ENCODE peak calls at places on chromosome 4, in four cellular contexts. H is ELF-1; L is stimulated activated CD4-positive, alpha-beta T cell treated with anti-CD3 and anti-CD28 coated beads, Interleukin-4, amount 100 ng/mL, for 48 hours; W is activated CD8-positive, alpha-beta memory T cell treated with anti-CD3 and anti-CD28 coated beads for 4 hours. G is an unnamed sample.

GRCh38 chr4:155597933-155598451 is 68.7 kb upstream of the GUCY1A1 start:
- DNase-seq in H (no peak), L (no peak), W (no peak), G (no peak)

GRCh38 chr4:36292551-36293188 is 11.3 kb downstream of the DTHD1 start:
- DNase-seq in H (no peak), L (no peak), W (no peak), G (no peak)

GRCh38 chr4:16205298-16206164 is 20.7 kb downstream of the TAPT1 start:
- DNase-seq in H (peak), L (no peak), W (no peak), G (no peak)

GRCh38 chr4:174598800-174599199 is 76.5 kb upstream of the HPGD start:
- DNase-seq in H (no peak), L (no peak), W (no peak), G (no peak)

GRCh38 chr4:113106076-113106475 is 56.6 kb downstream of the ANK2 start:
- DNase-seq in H (no peak), L (no peak), W (no peak), G (no peak)

GRCh38 chr4:139492429-139492828 is 38.5 kb downstream of the RAB33B start:
- DNase-seq in H (no peak), L (no peak), W (no peak), G (no peak)

GRCh38 chr4:118281611-118282442 is 71.0 kb downstream of the PRSS12 start:
- DNase-seq in H (peak), L (no peak), W (no peak), G (no peak)

GRCh38 chr4:110344165-110344564 is 131.8 kb upstream of the ENPEP start:
- DNase-seq in H (peak), L (no peak), W (no peak), G (no peak)

GRCh38 chr4:85823295-85823694 is 348.3 kb downstream of the ARHGAP24 start:
- DNase-seq in H (peak), L (no peak), W (no peak), G (no peak)

GRCh38 chr4:168784786-168785461 is 225.1 kb downstream of the CBR4 start:
- DNase-seq in H (no peak), L (no peak), W (no peak), G (no peak)

GRCh38 chr4:170581322-170581721 is 491.6 kb upstream of the AADAT start:
- DNase-seq in H (peak), L (no peak), W (no peak), G (no peak)

GRCh38 chr4:7650606-7651400 is 216.1 kb upstream of the PSAPL1 start:
- DNase-seq in H (peak), L (no peak), W (no peak), G (no peak)

GRCh38 chr4:94559351-94559806 is 107.6 kb downstream of the PDLIM5 start:
- DNase-seq in H (no peak), L (no peak), W (no peak), G (no peak)

GRCh38 chr4:94274912-94275311 is 67.2 kb downstream of the SMARCAD1 start:
- DNase-seq in H (no peak), L (no peak), W (no peak), G (no peak)

GRCh38 chr4:123017636-123018390 is 95.4 kb upstream of the NUDT6 start:
- DNase-seq in H (no peak), L (no peak), W (no peak), G (no peak)

GRCh38 chr4:3311095-3311372 is 18.2 kb downstream of the RGS12 start:
- DNase-seq in H (no peak), L (no peak), W (no peak), G (no peak)

GRCh38 chr4:162408309-162408708 is 244.5 kb upstream of the FSTL5 start:
- DNase-seq in H (no peak), L (no peak), W (no peak), G (no peak)

GRCh38 chr4:182913621-182914020 is 3.6 kb downstream of the DCTD start:
- DNase-seq in H (peak), L (no peak), W (no peak), G (no peak)

GRCh38 chr4:98778206-98778605 is 119.8 kb upstream of the TSPAN5 start:
- DNase-seq in H (no peak), L (no peak), W (no peak), G (no peak)

GRCh38 chr4:153538408-153539057 is 72.4 kb downstream of the TMEM131L start:
- DNase-seq in H (peak), L (no peak), W (no peak), G (no peak)

GRCh38 chr4:78616046-78616498 is 64.5 kb downstream of the ANXA3 start:
- DNase-seq in H (no peak), L (no peak), W (no peak), G (no peak)

GRCh38 chr4:155818639-155819038 is 47.4 kb downstream of the ASIC5 start:
- DNase-seq in H (no peak), L (no peak), W (no peak), G (no peak)

GRCh38 chr4:140188975-140189374 is 35.0 kb upstream of the MAML3 start:
- DNase-seq in H (no peak), L (no peak), W (no peak), G (no peak)

GRCh38 chr4:3375688-3376087 is 66.1 kb upstream of the HGFAC start:
- DNase-seq in H (no peak), L (no peak), W (no peak), G (no peak)

GRCh38 chr4:60034371-60034770 is 1165.8 kb upstream of the ADGRL3 start:
- DNase-seq in H (peak), L (no peak), W (no peak), G (no peak)

GRCh38 chr4:128540122-128540521 is 252.5 kb upstream of the PGRMC2 start:
- DNase-seq in H (no peak), L (no peak), W (no peak), G (no peak)

GRCh38 chr4:182556576-182556975 is 313.4 kb downstream of the TENM3 start:
- DNase-seq in H (no peak), L (no peak), W (no peak), G (no peak)

GRCh38 chr4:52372269-52372668 is 286.8 kb downstream of the USP46 start:
- DNase-seq in H (no peak), L (no peak), W (no peak), G (no peak)

GRCh38 chr4:189048119-189048518 is 892.6 kb upstream of the FRG1 start:
- DNase-seq in H (no peak), L (no peak), W (no peak), G (no peak)

GRCh38 chr4:149409186-149410056 is 406.2 kb downstream of the IQCM start:
- DNase-seq in H (no peak), L (no peak), W (no peak), G (no peak)

GRCh38 chr4:3862640-3863420 is 96.6 kb downstream of the ADRA2C start:
- DNase-seq in H (peak), L (no peak), W (no peak), G (no peak)

GRCh38 chr4:35124116-35124515 is 1120.2 kb downstream of the ARAP2 start:
- DNase-seq in H (no peak), L (no peak), W (no peak), G (no peak)

GRCh38 chr4:41241919-41242318 is 14.8 kb upstream of the UCHL1 start:
- DNase-seq in H (no peak), L (no peak), W (no peak), G (no peak)

G was measured in KG1.